ENCODE peak calls at places on chromosome 18, in four cellular contexts. G is fibroblast of lung, L is IMR-90, I is tibial artery. T is an unnamed sample.

GRCh38 chr18:35118641-35119040 is 77.4 kb downstream of the MAPRE2 start:
- DNase-seq in L (no peak), G (no peak), I (no peak), T (no peak)

GRCh38 chr18:79405019-79405780 is 9.5 kb downstream of the NFATC1 start:
- DNase-seq in L (no peak), I (no peak), G (no peak), T (no peak)

GRCh38 chr18:58290059-58290747 is 246.2 kb downstream of the NEDD4L start:
- DNase-seq in I (no peak), L (peak), G (peak), T (no peak)

GRCh38 chr18:72336786-72337185 is 207.4 kb downstream of the CBLN2 start:
- DNase-seq in G (no peak), I (no peak), L (no peak), T (no peak)

GRCh38 chr18:26710460-26711096 is 154.9 kb downstream of the AQP4 start:
- DNase-seq in G (no peak), I (no peak), L (no peak), T (no peak)

GRCh38 chr18:34595673-34596072 is 114.4 kb upstream of the DTNA start:
- DNase-seq in L (peak), G (peak), I (no peak), T (no peak)

GRCh38 chr18:64803471-64803870 is 654.6 kb upstream of the LINC00305 start:
- DNase-seq in L (no peak), G (no peak), I (no peak), T (no peak)

GRCh38 chr18:59298871-59299270 is 19.6 kb downstream of the CPLX4 start:
- DNase-seq in I (no peak), G (no peak), L (no peak), T (no peak)

GRCh38 chr18:13725566-13726227 is 661 bp downstream of the FAM210A start:
- DNase-seq in I (no peak), L (peak), G (peak), T (no peak)

GRCh38 chr18:5895886-5896740 is 791 bp upstream of the TMEM200C start:
- DNase-seq in I (peak), G (peak), L (peak), T (no peak)
- TF ChIP-seq CTCF in I (no peak), G (no peak), L (no peak), T (no peak)

DNA sequence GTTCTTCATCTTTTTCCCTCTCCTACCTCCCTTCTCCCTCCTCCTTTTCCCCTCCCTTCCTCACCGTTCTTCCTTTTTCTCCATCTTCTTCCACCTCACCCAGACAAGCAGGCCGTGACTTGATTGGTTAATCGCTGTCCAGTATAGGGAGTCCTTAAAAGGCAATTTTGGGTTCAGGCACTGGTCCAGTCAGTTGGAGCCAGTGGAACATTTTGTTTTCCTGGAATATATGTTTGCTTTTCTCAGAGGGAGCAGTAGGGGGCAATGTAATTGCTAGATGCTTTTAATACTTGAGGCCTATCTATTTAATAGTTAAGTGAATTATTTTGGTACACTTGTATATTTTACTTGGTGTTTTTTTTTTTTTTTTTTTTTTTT is 15.0 kb downstream of the ELAC1 start:
- DNase-seq in L (peak), G (peak), I (no peak), T (no peak)
- TF ChIP-seq CTCF in L (peak), G (no peak), I (no peak), T (peak)

GRCh38 chr18:2134364-2134763 is 436.9 kb downstream of the METTL4 start:
- DNase-seq in G (no peak), I (no peak), L (no peak), T (no peak)
- TF ChIP-seq CTCF in G (no peak), I (no peak), L (no peak), T (no peak)

DNA sequence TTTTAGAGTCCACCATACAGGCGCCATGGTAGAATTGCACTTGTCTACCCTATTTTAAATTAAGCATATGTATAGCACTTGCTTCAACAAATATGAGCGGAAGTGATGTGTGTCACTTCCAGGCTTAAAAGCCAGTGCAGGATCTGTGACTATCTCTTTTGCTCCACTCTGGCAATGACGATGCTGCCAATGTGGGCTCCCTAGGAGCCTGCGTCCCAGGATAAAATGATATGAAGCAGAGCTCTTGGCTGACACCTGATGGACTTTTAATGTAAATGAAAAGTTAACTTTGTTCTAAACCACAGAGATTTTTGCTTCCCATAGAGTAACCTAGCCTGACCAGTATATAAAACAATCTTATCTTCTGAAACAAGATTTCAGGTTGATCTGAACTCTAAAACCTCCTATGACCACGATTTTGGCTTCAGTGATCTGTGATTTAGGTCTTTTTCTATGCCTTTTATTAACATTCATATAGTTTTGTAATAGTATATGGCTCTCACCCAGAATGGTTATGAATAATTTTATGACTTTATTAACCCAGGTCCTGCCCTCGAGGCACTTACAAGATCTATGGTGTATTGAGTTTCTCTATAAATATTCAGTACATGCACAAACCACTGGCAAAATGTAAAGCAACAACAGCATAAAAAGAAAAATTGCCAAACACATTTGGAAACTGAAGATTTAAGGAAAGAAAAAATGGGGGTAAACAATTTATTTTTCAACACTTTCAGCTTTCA is 422.5 kb upstream of the PIK3C3 start:
- DNase-seq in I (no peak), G (peak), L (peak), T (no peak)
- TF ChIP-seq CTCF in I (no peak), G (no peak), L (peak), T (peak)

GRCh38 chr18:38693085-38693484 is 1127.5 kb upstream of the CELF4 start:
- DNase-seq in L (no peak), I (no peak), G (no peak), T (no peak)

GRCh38 chr18:38695559-38696270 is 1130.1 kb upstream of the CELF4 start:
- DNase-seq in L (no peak), G (peak), I (no peak), T (no peak)

DNA sequence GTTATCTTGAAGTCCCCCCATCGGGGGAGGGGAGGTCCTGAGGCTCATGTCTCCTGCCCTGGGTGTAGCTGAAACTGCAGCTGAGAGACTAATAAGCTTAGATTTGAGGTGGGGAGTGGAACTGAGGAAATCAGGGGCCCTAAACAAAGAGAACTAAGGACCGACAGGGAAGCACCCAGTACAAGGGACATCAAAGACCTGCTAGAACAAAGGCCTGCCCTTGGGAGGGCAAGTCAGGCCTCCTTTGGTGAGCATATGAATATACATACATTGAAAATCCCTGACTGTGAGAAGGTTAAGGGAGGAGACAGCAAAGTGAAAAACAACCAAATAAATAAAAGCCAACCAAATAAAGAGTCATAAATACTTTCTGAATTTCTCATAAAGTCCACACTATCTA is 1132.5 kb upstream of the CELF4 start:
- DNase-seq in G (no peak), L (no peak), I (no peak), T (no peak)
- TF ChIP-seq CTCF in G (no peak), L (no peak), I (no peak), T (no peak)

GRCh38 chr18:42298744-42299685 is 344.0 kb downstream of the PIK3C3 start:
- DNase-seq in L (peak), I (peak), G (peak), T (peak)
- TF ChIP-seq CTCF in L (peak), I (peak), G (peak), T (peak)

GRCh38 chr18:56083097-56083865 is 495.3 kb upstream of the TCF4 start:
- DNase-seq in G (peak), L (peak), I (no peak), T (no peak)
- TF ChIP-seq CTCF in G (no peak), L (peak), I (no peak), T (no peak)